ENCODE peak calls at places on chromosomes 2 and 18, in seven cellular contexts. W is heart left ventricle; M is hepatocyte; A is fibroblast of the aortic adventitia; H is HFF-Myc; B is CD8-positive, alpha-beta T cell; Y is neural crest cell. O is an unnamed sample.

GRCh38 chr2:28359222-28360065 is 33.2 kb upstream of the FOSL2 start:
- DNase-seq in Y (no peak), B (peak), A (peak), M (peak), W (no peak), H (no peak), O (no peak)

GRCh38 chr2:113112438-113112837 is 15.0 kb upstream of the IL1RN start:
- DNase-seq in Y (no peak), W (no peak), M (no peak), A (no peak), H (no peak), B (no peak), O (no peak)

GRCh38 chr2:144533221-144533620 is 13.3 kb upstream of the ZEB2 start:
- DNase-seq in Y (no peak), W (no peak), A (no peak), M (no peak), H (no peak), B (no peak), O (no peak)

GRCh38 chr2:113080134-113080533 is 12.4 kb downstream of the IL1F10 start:
- DNase-seq in Y (peak), W (no peak), B (peak), H (no peak), A (peak), M (peak), O (no peak)

GRCh38 chr18:75170916-75171315 is 38.0 kb downstream of the PTGR3 start:
- DNase-seq in A (no peak), W (no peak), H (no peak), M (no peak), B (no peak), Y (no peak), O (peak)

GRCh38 chr2:227703280-227703732 is 14.5 kb downstream of the SLC19A3 start:
- DNase-seq in H (no peak), A (peak), B (no peak), Y (no peak), M (peak), W (no peak), O (no peak)

GRCh38 chr2:85736456-85737355 is 17.1 kb upstream of the ATOH8 start:
- DNase-seq in H (no peak), M (no peak), W (no peak), B (no peak), A (no peak), Y (no peak), O (no peak)

GRCh38 chr18:8901019-8901418 is 195.7 kb downstream of the MTCL1 start:
- DNase-seq in Y (no peak), H (no peak), B (no peak), W (no peak), A (no peak), M (no peak), O (no peak)

GRCh38 chr2:10963155-10963554 is 51.4 kb downstream of the KCNF1 start:
- DNase-seq in M (no peak), W (no peak), A (no peak), H (peak), Y (no peak), B (no peak), O (no peak)

GRCh38 chr2:238114331-238114841 is 14.2 kb downstream of the ESPNL start:
- DNase-seq in M (no peak), Y (no peak), H (no peak), W (peak), B (no peak), A (no peak), O (no peak)

GRCh38 chr2:170052151-170052550 is 125.8 kb upstream of the MYO3B start:
- DNase-seq in A (peak), Y (no peak), H (no peak), W (no peak), M (no peak), B (no peak), O (no peak)

GRCh38 chr2:20483496-20483895 is 36.6 kb downstream of the RHOB start:
- DNase-seq in W (no peak), A (no peak), H (no peak), B (no peak), M (no peak), Y (no peak), O (no peak)

GRCh38 chr2:232838406-232838874 is 31.6 kb upstream of the SNORC start:
- DNase-seq in H (no peak), A (no peak), M (peak), B (peak), W (no peak), Y (no peak), O (no peak)

GRCh38 chr18:9814431-9814830 is 71.3 kb upstream of the TXNDC2 start:
- DNase-seq in Y (no peak), M (no peak), W (no peak), H (no peak), B (no peak), A (peak), O (no peak)

GRCh38 chr2:19219060-19219459 is 139.4 kb downstream of the OSR1 start:
- DNase-seq in M (peak), H (no peak), W (no peak), Y (no peak), B (no peak), A (no peak), O (no peak)

GRCh38 chr18:28728891-28729290 is 552.0 kb upstream of the CDH2 start:
- DNase-seq in Y (no peak), M (no peak), H (no peak), B (no peak), W (no peak), A (peak), O (no peak)

GRCh38 chr2:122884889-122885288 is 1129.4 kb downstream of the TSN start:
- DNase-seq in H (no peak), M (no peak), A (no peak), W (no peak), Y (no peak), B (no peak), O (no peak)

GRCh38 chr2:195636890-195637289 is 20.1 kb upstream of the SLC39A10 start:
- DNase-seq in H (no peak), W (no peak), Y (no peak), M (no peak), B (no peak), A (no peak), O (no peak)

GRCh38 chr2:128375454-128375853 is 56.8 kb upstream of the HS6ST1 start:
- DNase-seq in B (no peak), W (peak), A (no peak), M (no peak), H (no peak), Y (no peak), O (no peak)

GRCh38 chr2:74587664-74588277 is 33.3 kb downstream of the DOK1 start:
- DNase-seq in Y (peak), A (peak), W (peak), M (peak), B (peak), H (no peak), O (no peak)

GRCh38 chr2:20577495-20578235 is 73.2 kb downstream of the HS1BP3 start:
- DNase-seq in M (no peak), B (no peak), A (peak), Y (no peak), H (no peak), W (peak), O (no peak)

GRCh38 chr18:70328169-70328568 is 39.3 kb downstream of the SOCS6 start:
- DNase-seq in A (no peak), M (no peak), Y (no peak), B (no peak), H (no peak), W (no peak), O (no peak)

GRCh38 chr2:157894694-157895450 is 18.7 kb upstream of the ACVR1 start:
- DNase-seq in B (no peak), M (peak), H (peak), W (no peak), Y (no peak), A (peak), O (no peak)

GRCh38 chr2:28346587-28346986 is 46.1 kb upstream of the FOSL2 start:
- DNase-seq in A (no peak), Y (no peak), M (peak), B (no peak), H (no peak), W (no peak), O (no peak)

GRCh38 chr2:133599813-133600212 is 31.6 kb upstream of the NCKAP5 start:
- DNase-seq in H (no peak), M (no peak), B (no peak), Y (no peak), A (no peak), W (no peak), O (no peak)

GRCh38 chr2:36701391-36701795 is 4.9 kb downstream of the VIT start:
- DNase-seq in B (no peak), Y (no peak), H (no peak), M (peak), A (peak), W (no peak), O (no peak)

GRCh38 chr2:128282246-128282975 is 36.3 kb downstream of the HS6ST1 start:
- DNase-seq in H (no peak), A (no peak), W (peak), M (no peak), B (no peak), Y (no peak), O (no peak)

GRCh38 chr2:69138247-69138754 is 125.3 kb downstream of the ANTXR1 start:
- DNase-seq in H (no peak), Y (no peak), B (no peak), M (no peak), A (peak), W (no peak), O (no peak)

GRCh38 chr2:156666130-156666785 is 230.1 kb downstream of the GPD2 start:
- DNase-seq in H (no peak), W (no peak), A (no peak), M (no peak), Y (no peak), B (no peak), O (no peak)

DNA sequence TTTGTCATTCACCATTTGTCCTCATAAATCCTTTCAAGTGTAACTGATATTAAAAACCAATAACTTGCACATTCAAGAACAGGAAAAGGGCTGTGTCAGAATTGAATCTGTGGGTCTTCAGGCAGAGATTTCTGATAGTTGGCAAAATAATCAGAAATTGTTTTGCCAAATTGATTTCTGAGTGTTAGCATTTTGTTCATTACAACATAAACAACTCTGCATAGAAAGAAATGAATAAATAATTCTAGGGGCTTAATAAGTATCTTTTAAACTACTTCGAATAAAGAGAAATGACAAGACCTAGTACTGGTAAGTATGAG is 44.2 kb upstream of the RFX8 start:
- DNase-seq in W (no peak), B (no peak), H (no peak), M (no peak), A (no peak), Y (no peak), O (no peak)
- TF ChIP-seq CTCF in W (no peak), B (no peak), H (no peak), M (no peak), A (no peak), Y (no peak), O (no peak)

DNA sequence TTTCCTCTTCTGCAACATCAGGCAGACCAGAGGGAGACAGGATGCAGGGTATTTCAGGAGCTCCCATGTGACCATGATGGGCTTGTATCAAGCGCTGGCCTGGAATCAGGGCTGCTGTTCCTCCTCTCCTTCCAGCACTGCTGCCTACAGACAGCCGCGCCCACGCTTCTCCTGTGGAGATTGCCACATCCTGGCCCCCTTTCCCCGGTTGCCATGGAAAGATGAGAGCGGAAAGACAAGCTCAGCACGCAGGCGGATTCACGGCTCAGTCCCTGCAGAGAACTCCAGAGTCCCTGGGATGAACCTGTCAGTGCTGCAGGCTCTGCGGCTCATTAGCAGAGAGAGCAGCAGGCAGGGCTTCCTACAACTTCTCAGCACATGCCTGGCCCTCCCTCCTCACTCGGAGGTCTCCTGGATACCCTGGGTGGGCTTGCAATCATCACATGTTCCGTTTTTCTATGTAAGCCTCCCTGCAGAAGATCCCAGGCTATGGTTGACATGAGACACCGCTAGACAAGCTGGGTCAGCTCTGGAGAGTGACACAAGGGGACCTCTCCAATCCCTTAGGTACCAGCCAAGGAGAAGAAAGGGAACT is 497.8 kb upstream of the MYT1L start:
- DNase-seq in M (no peak), H (no peak), W (no peak), A (no peak), B (no peak), Y (no peak), O (peak)
- TF ChIP-seq CTCF in M (no peak), H (no peak), W (no peak), A (no peak), B (no peak), Y (no peak), O (no peak)

GRCh38 chr18:56995579-56996194 is 151.2 kb upstream of the BOD1L2 start:
- DNase-seq in Y (no peak), M (peak), A (no peak), H (no peak), W (no peak), B (no peak), O (no peak)
- TF ChIP-seq CTCF in Y (peak), M (no peak), A (no peak), H (no peak), W (no peak), B (no peak), O (no peak)

GRCh38 chr2:218263817-218264611 is 3.2 kb downstream of the GPBAR1 start:
- DNase-seq in H (no peak), M (peak), Y (no peak), A (no peak), B (no peak), W (peak), O (no peak)
- TF ChIP-seq CTCF in H (peak), M (no peak), Y (no peak), A (peak), B (no peak), W (no peak), O (no peak)

DNA sequence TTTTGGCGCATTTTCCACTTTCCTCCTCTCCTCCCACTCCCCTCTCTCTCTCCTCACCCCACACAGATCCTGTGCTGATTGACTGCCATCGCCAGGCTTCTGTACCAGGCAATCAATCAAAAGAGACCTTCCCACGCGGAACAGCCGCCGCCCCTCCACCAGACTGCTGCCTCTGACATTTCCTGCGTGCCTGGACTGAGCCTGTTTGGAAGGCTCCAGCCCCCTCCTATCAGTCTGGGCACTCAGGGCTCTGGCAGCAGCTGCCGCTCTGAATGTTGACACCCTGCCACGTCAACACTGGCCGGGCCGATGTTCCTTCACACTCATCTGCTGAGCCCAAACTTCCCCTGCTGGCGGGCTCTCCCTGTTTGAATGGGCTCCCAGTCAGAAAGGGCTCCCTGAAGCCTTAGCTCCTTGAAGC is 467.7 kb downstream of the EPHA4 start:
- DNase-seq in Y (no peak), H (no peak), M (peak), A (peak), B (no peak), W (peak), O (no peak)
- TF ChIP-seq CTCF in Y (no peak), H (no peak), M (no peak), A (no peak), B (no peak), W (peak), O (no peak)

GRCh38 chr2:160696061-160696452 is 202.4 kb upstream of the RBMS1 start:
- DNase-seq in Y (no peak), H (no peak), M (no peak), A (no peak), W (no peak), B (no peak), O (no peak)
- TF ChIP-seq CTCF in Y (no peak), H (no peak), M (no peak), A (no peak), W (no peak), B (no peak), O (no peak)

DNA sequence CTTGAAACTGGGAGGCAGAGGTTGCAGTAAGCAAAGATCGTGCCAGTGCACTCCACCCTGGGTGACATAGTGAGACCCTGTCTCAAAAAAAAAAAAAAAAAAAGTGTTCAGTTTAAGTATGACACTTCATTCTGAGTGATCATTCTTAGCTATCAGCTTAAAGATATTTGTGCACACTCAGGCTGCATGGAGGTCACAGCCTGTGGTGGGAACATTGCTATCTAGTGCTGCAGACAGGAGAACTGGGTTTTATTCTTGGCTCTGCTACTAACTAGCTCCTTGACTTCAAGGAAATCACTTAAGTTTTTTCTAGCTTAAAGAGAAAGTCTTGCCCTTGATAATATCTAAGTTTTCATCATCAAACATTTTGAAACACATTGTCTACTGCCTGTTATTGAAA is 391.3 kb upstream of the CDH7 start:
- DNase-seq in A (no peak), Y (no peak), H (no peak), W (no peak), M (no peak), B (no peak), O (no peak)
- TF ChIP-seq CTCF in A (no peak), Y (no peak), H (no peak), W (no peak), M (no peak), B (no peak), O (no peak)

O was measured in osteocyte.